ENCODE peak calls at places on chromosomes 11 and 22, in five cellular contexts. One of them, this sample, is unnamed.

GRCh38 chr11:75589933-75590332 is 27.9 kb downstream of the SERPINH1 start:
- DNase-seq in GM20000: no peak
- DNase-seq in T-helper 1 cell: no peak
- DNase-seq in putamen: no peak
- DNase-seq in adrenal gland: no peak
- DNase-seq in this sample: no peak

GRCh38 chr11:131038597-131038996 is 122.3 kb upstream of the SNX19 start:
- DNase-seq in GM20000: peak; percentile 20
- DNase-seq in T-helper 1 cell: no peak
- DNase-seq in putamen: no peak
- DNase-seq in adrenal gland: no peak
- DNase-seq in this sample: no peak

GRCh38 chr11:86442420-86442819 is 67.7 kb downstream of the CCDC81 start:
- DNase-seq in GM20000: no peak
- DNase-seq in T-helper 1 cell: no peak
- DNase-seq in putamen: no peak
- DNase-seq in adrenal gland: no peak
- DNase-seq in this sample: no peak

GRCh38 chr11:13061294-13061990 is 52.3 kb downstream of the RASSF10 start:
- DNase-seq in GM20000: no peak
- DNase-seq in T-helper 1 cell: no peak
- DNase-seq in putamen: no peak
- DNase-seq in adrenal gland: no peak
- DNase-seq in this sample: no peak

GRCh38 chr22:30414525-30415047 is 11.0 kb upstream of the MTFP1 start:
- DNase-seq in GM20000: no peak
- DNase-seq in T-helper 1 cell: no peak
- DNase-seq in putamen: no peak
- DNase-seq in adrenal gland: no peak
- DNase-seq in this sample: no peak

GRCh38 chr11:1302041-1302460 is 7.4 kb downstream of the TOLLIP start:
- DNase-seq in GM20000: no peak
- DNase-seq in T-helper 1 cell: no peak
- DNase-seq in putamen: no peak
- DNase-seq in adrenal gland: no peak
- DNase-seq in this sample: no peak

GRCh38 chr11:2569321-2569721 is 124.5 kb downstream of the KCNQ1 start:
- DNase-seq in GM20000: no peak
- DNase-seq in T-helper 1 cell: no peak
- DNase-seq in putamen: no peak
- DNase-seq in adrenal gland: peak; percentile 31
- DNase-seq in this sample: no peak

GRCh38 chr22:30919973-30920372 is 48.6 kb downstream of the MORC2 start:
- DNase-seq in GM20000: no peak
- DNase-seq in T-helper 1 cell: no peak
- DNase-seq in putamen: no peak
- DNase-seq in adrenal gland: no peak
- DNase-seq in this sample: no peak

GRCh38 chr11:46106530-46107407 is 14.5 kb downstream of the PHF21A start:
- DNase-seq in GM20000: no peak
- DNase-seq in T-helper 1 cell: no peak
- DNase-seq in putamen: peak; percentile 43
- DNase-seq in adrenal gland: no peak
- DNase-seq in this sample: no peak

GRCh38 chr11:11806074-11806473 is 35.7 kb upstream of the USP47 start:
- DNase-seq in GM20000: no peak
- DNase-seq in T-helper 1 cell: no peak
- DNase-seq in putamen: no peak
- DNase-seq in adrenal gland: no peak
- DNase-seq in this sample: no peak

GRCh38 chr11:109864834-109865557 is 228.2 kb upstream of the ZC3H12C start:
- DNase-seq in GM20000: peak; percentile 35
- DNase-seq in T-helper 1 cell: no peak
- DNase-seq in putamen: no peak
- DNase-seq in adrenal gland: no peak
- DNase-seq in this sample: no peak

GRCh38 chr11:78957481-78958245 is 383.0 kb upstream of the NARS2 start:
- DNase-seq in GM20000: no peak
- DNase-seq in T-helper 1 cell: no peak
- DNase-seq in putamen: no peak
- DNase-seq in adrenal gland: no peak
- DNase-seq in this sample: no peak

GRCh38 chr11:69049490-69049867 is 747 bp downstream of the TPCN2 start:
- DNase-seq in GM20000: no peak
- DNase-seq in T-helper 1 cell: no peak
- DNase-seq in putamen: no peak
- DNase-seq in adrenal gland: no peak
- DNase-seq in this sample: no peak

GRCh38 chr11:128709402-128709801 is 15.5 kb downstream of the FLI1 start:
- DNase-seq in GM20000: no peak
- DNase-seq in T-helper 1 cell: no peak
- DNase-seq in putamen: no peak
- DNase-seq in adrenal gland: no peak
- DNase-seq in this sample: no peak

GRCh38 chr11:92399702-92400101 is 175.1 kb downstream of the FAT3 start:
- DNase-seq in GM20000: no peak
- DNase-seq in T-helper 1 cell: no peak
- DNase-seq in putamen: no peak
- DNase-seq in adrenal gland: no peak
- DNase-seq in this sample: no peak

GRCh38 chr11:46513934-46514342 is 79.9 kb downstream of the AMBRA1 start:
- DNase-seq in GM20000: no peak
- DNase-seq in T-helper 1 cell: no peak
- DNase-seq in putamen: no peak
- DNase-seq in adrenal gland: peak; percentile 60
- DNase-seq in this sample: no peak

GRCh38 chr22:35622132-35622913 is 5.2 kb upstream of the MB start:
- DNase-seq in GM20000: no peak
- DNase-seq in T-helper 1 cell: no peak
- DNase-seq in putamen: no peak
- DNase-seq in adrenal gland: peak; percentile 51
- DNase-seq in this sample: no peak

GRCh38 chr11:118109231-118109630 is 22.5 kb upstream of the SMIM35 start:
- DNase-seq in GM20000: no peak
- DNase-seq in T-helper 1 cell: no peak
- DNase-seq in putamen: no peak
- DNase-seq in adrenal gland: no peak
- DNase-seq in this sample: no peak

GRCh38 chr11:9180784-9181183 is 84.4 kb downstream of the DENND5A start:
- DNase-seq in GM20000: no peak
- DNase-seq in T-helper 1 cell: no peak
- DNase-seq in putamen: no peak
- DNase-seq in adrenal gland: no peak
- DNase-seq in this sample: no peak

GRCh38 chr22:31346255-31346732 is at the start of gene PATZ1:
- DNase-seq in GM20000: peak; percentile 95
- DNase-seq in T-helper 1 cell: peak; percentile 75
- DNase-seq in putamen: peak; percentile 88
- DNase-seq in adrenal gland: peak; percentile 83
- DNase-seq in this sample: no peak

GRCh38 chr11:61774441-61774840 is 18.0 kb downstream of the TMEM258 start:
- DNase-seq in GM20000: no peak
- DNase-seq in T-helper 1 cell: no peak
- DNase-seq in putamen: no peak
- DNase-seq in adrenal gland: no peak
- DNase-seq in this sample: no peak

GRCh38 chr11:3380706-3381570 is 2.0 kb upstream of the ZNF195 start:
- DNase-seq in GM20000: no peak
- DNase-seq in T-helper 1 cell: no peak
- DNase-seq in putamen: no peak
- DNase-seq in adrenal gland: no peak
- DNase-seq in this sample: no peak

GRCh38 chr11:112100457-112100856 is 13.8 kb downstream of the SDHD start:
- DNase-seq in GM20000: no peak
- DNase-seq in T-helper 1 cell: no peak
- DNase-seq in putamen: no peak
- DNase-seq in adrenal gland: no peak
- DNase-seq in this sample: no peak

GRCh38 chr22:29212738-29213137 is 7.0 kb downstream of the EMID1 start:
- DNase-seq in GM20000: no peak
- DNase-seq in T-helper 1 cell: no peak
- DNase-seq in putamen: no peak
- DNase-seq in adrenal gland: no peak
- DNase-seq in this sample: no peak

GRCh38 chr11:44258190-44258489 is 51.8 kb downstream of the ALX4 start:
- DNase-seq in GM20000: no peak
- DNase-seq in T-helper 1 cell: no peak
- DNase-seq in putamen: no peak
- DNase-seq in adrenal gland: no peak
- DNase-seq in this sample: no peak

GRCh38 chr11:111520565-111520964 is 6.0 kb downstream of the HOATZ start:
- DNase-seq in GM20000: no peak
- DNase-seq in T-helper 1 cell: no peak
- DNase-seq in putamen: no peak
- DNase-seq in adrenal gland: no peak
- DNase-seq in this sample: no peak

GRCh38 chr22:48044484-48045060 is 1282.1 kb downstream of the TBC1D22A start:
- DNase-seq in GM20000: no peak
- DNase-seq in T-helper 1 cell: no peak
- DNase-seq in putamen: peak; percentile 21
- DNase-seq in adrenal gland: no peak
- DNase-seq in this sample: no peak

GRCh38 chr11:40241524-40242037 is 1217.9 kb downstream of the LRRC4C start:
- DNase-seq in GM20000: peak; percentile 32
- DNase-seq in T-helper 1 cell: no peak
- DNase-seq in putamen: no peak
- DNase-seq in adrenal gland: no peak
- DNase-seq in this sample: no peak

GRCh38 chr11:86703992-86704391 is 31.6 kb upstream of the ME3 start:
- DNase-seq in GM20000: no peak
- DNase-seq in T-helper 1 cell: no peak
- DNase-seq in putamen: no peak
- DNase-seq in adrenal gland: no peak
- DNase-seq in this sample: no peak

This sample was measured in activated B cell treated with CpG ODN at 0.5 μM for 24 hours.